ENCODE peak calls at places on chromosome 3, in ten cellular contexts. One of them, this sample, is unnamed.

GRCh38 chr3:38521391-38521987 is 25.3 kb downstream of the EXOG start:
- DNase-seq in CD8-positive, alpha-beta T cell: peak
- DNase-seq in choroid plexus epithelial cell: peak
- DNase-seq in endodermal cell: peak
- DNase-seq in right lobe of liver: peak
- DNase-seq in cardiac muscle cell: peak
- DNase-seq in fibroblast of mammary gland: peak
- DNase-seq in epithelial cell of esophagus: peak
- DNase-seq in spleen: no peak
- DNase-seq in GM12864: peak
- DNase-seq in this sample: peak

GRCh38 chr3:128922804-128923459 is 43.5 kb downstream of the ACAD9 start:
- DNase-seq in CD8-positive, alpha-beta T cell: peak
- DNase-seq in choroid plexus epithelial cell: no peak
- DNase-seq in endodermal cell: no peak
- DNase-seq in right lobe of liver: no peak
- DNase-seq in cardiac muscle cell: no peak
- DNase-seq in fibroblast of mammary gland: no peak
- DNase-seq in epithelial cell of esophagus: no peak
- DNase-seq in spleen: no peak
- DNase-seq in GM12864: no peak
- DNase-seq in this sample: no peak

GRCh38 chr3:118213892-118214291 is 820.8 kb downstream of the IGSF11 start:
- DNase-seq in CD8-positive, alpha-beta T cell: no peak
- DNase-seq in choroid plexus epithelial cell: no peak
- DNase-seq in endodermal cell: no peak
- DNase-seq in right lobe of liver: no peak
- DNase-seq in cardiac muscle cell: no peak
- DNase-seq in fibroblast of mammary gland: no peak
- DNase-seq in epithelial cell of esophagus: no peak
- DNase-seq in spleen: no peak
- DNase-seq in GM12864: no peak
- DNase-seq in this sample: no peak

GRCh38 chr3:179309225-179310109 is 13.4 kb upstream of the ZNF639 start:
- DNase-seq in CD8-positive, alpha-beta T cell: no peak
- DNase-seq in choroid plexus epithelial cell: no peak
- DNase-seq in endodermal cell: no peak
- DNase-seq in right lobe of liver: no peak
- DNase-seq in cardiac muscle cell: no peak
- DNase-seq in fibroblast of mammary gland: no peak
- DNase-seq in epithelial cell of esophagus: no peak
- DNase-seq in spleen: no peak
- DNase-seq in GM12864: no peak
- DNase-seq in this sample: no peak

GRCh38 chr3:159189994-159190669 is 388.3 kb downstream of the MFSD1 start:
- DNase-seq in CD8-positive, alpha-beta T cell: no peak
- DNase-seq in choroid plexus epithelial cell: peak
- DNase-seq in endodermal cell: no peak
- DNase-seq in right lobe of liver: no peak
- DNase-seq in cardiac muscle cell: peak
- DNase-seq in fibroblast of mammary gland: peak
- DNase-seq in epithelial cell of esophagus: peak
- DNase-seq in spleen: no peak
- DNase-seq in GM12864: no peak
- DNase-seq in this sample: peak

GRCh38 chr3:165070682-165071081 is 7.6 kb downstream of the SI start:
- DNase-seq in CD8-positive, alpha-beta T cell: no peak
- DNase-seq in choroid plexus epithelial cell: no peak
- DNase-seq in endodermal cell: peak
- DNase-seq in right lobe of liver: no peak
- DNase-seq in cardiac muscle cell: no peak
- DNase-seq in fibroblast of mammary gland: no peak
- DNase-seq in epithelial cell of esophagus: no peak
- DNase-seq in spleen: no peak
- DNase-seq in GM12864: no peak
- DNase-seq in this sample: no peak

GRCh38 chr3:10926831-10927521 is 65.6 kb upstream of the SLC6A1 start:
- DNase-seq in CD8-positive, alpha-beta T cell: no peak
- DNase-seq in choroid plexus epithelial cell: no peak
- DNase-seq in endodermal cell: no peak
- DNase-seq in right lobe of liver: no peak
- DNase-seq in cardiac muscle cell: peak
- DNase-seq in fibroblast of mammary gland: peak
- DNase-seq in epithelial cell of esophagus: peak
- DNase-seq in spleen: no peak
- DNase-seq in GM12864: no peak
- DNase-seq in this sample: no peak

GRCh38 chr3:1963896-1964295 is 134.8 kb upstream of the CNTN4 start:
- DNase-seq in CD8-positive, alpha-beta T cell: no peak
- DNase-seq in choroid plexus epithelial cell: no peak
- DNase-seq in endodermal cell: no peak
- DNase-seq in right lobe of liver: no peak
- DNase-seq in cardiac muscle cell: no peak
- DNase-seq in fibroblast of mammary gland: no peak
- DNase-seq in epithelial cell of esophagus: no peak
- DNase-seq in spleen: no peak
- DNase-seq in GM12864: no peak
- DNase-seq in this sample: no peak

GRCh38 chr3:38346584-38347410 is at the start of gene XYLB:
- DNase-seq in CD8-positive, alpha-beta T cell: peak
- DNase-seq in choroid plexus epithelial cell: peak
- DNase-seq in endodermal cell: peak
- DNase-seq in right lobe of liver: peak
- DNase-seq in cardiac muscle cell: peak
- DNase-seq in fibroblast of mammary gland: peak
- DNase-seq in epithelial cell of esophagus: peak
- DNase-seq in spleen: peak
- DNase-seq in GM12864: peak
- DNase-seq in this sample: peak

GRCh38 chr3:10519236-10519635 is 13.8 kb upstream of the ATP2B2 start:
- DNase-seq in CD8-positive, alpha-beta T cell: no peak
- DNase-seq in choroid plexus epithelial cell: no peak
- DNase-seq in endodermal cell: peak
- DNase-seq in right lobe of liver: no peak
- DNase-seq in cardiac muscle cell: no peak
- DNase-seq in fibroblast of mammary gland: no peak
- DNase-seq in epithelial cell of esophagus: no peak
- DNase-seq in spleen: peak
- DNase-seq in GM12864: no peak
- DNase-seq in this sample: no peak

GRCh38 chr3:172673210-172673679 is 37.6 kb downstream of the NCEH1 start:
- DNase-seq in CD8-positive, alpha-beta T cell: peak
- DNase-seq in choroid plexus epithelial cell: peak
- DNase-seq in endodermal cell: peak
- DNase-seq in right lobe of liver: peak
- DNase-seq in cardiac muscle cell: peak
- DNase-seq in fibroblast of mammary gland: peak
- DNase-seq in epithelial cell of esophagus: peak
- DNase-seq in spleen: no peak
- DNase-seq in GM12864: peak
- DNase-seq in this sample: peak

GRCh38 chr3:103730744-103731143 is 1295.9 kb downstream of the ZPLD1 start:
- DNase-seq in CD8-positive, alpha-beta T cell: no peak
- DNase-seq in choroid plexus epithelial cell: no peak
- DNase-seq in endodermal cell: no peak
- DNase-seq in right lobe of liver: no peak
- DNase-seq in cardiac muscle cell: no peak
- DNase-seq in fibroblast of mammary gland: no peak
- DNase-seq in epithelial cell of esophagus: no peak
- DNase-seq in spleen: no peak
- DNase-seq in GM12864: no peak
- DNase-seq in this sample: no peak

GRCh38 chr3:170572665-170573253 is 13.1 kb downstream of the SLC7A14 start:
- DNase-seq in CD8-positive, alpha-beta T cell: no peak
- DNase-seq in choroid plexus epithelial cell: peak
- DNase-seq in endodermal cell: no peak
- DNase-seq in right lobe of liver: no peak
- DNase-seq in cardiac muscle cell: peak
- DNase-seq in fibroblast of mammary gland: peak
- DNase-seq in epithelial cell of esophagus: peak
- DNase-seq in spleen: no peak
- DNase-seq in GM12864: peak
- DNase-seq in this sample: peak

GRCh38 chr3:120625199-120625598 is 29.1 kb downstream of the NDUFB4 start:
- DNase-seq in CD8-positive, alpha-beta T cell: no peak
- DNase-seq in choroid plexus epithelial cell: no peak
- DNase-seq in endodermal cell: no peak
- DNase-seq in right lobe of liver: peak
- DNase-seq in cardiac muscle cell: no peak
- DNase-seq in fibroblast of mammary gland: no peak
- DNase-seq in epithelial cell of esophagus: no peak
- DNase-seq in spleen: no peak
- DNase-seq in GM12864: no peak
- DNase-seq in this sample: peak

DNA sequence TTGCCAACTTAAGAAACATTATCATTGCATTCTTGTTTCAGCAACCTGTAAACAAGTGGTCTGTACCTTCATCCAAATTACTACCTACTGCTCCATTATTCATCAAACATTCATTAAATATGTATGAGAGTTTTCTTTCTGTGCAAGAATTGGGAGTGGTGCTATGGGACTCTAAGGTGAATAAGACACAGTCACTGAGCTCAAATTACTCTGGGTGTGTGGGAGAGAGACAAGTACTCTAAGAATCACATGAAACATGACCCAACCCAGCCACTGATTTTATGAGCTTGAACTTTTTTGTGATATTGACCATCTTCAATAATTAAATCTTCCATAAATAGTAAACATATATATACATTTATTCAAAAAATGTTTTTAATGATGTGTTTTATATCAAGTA is 227.2 kb upstream of the TP63 start:
- DNase-seq in CD8-positive, alpha-beta T cell: no peak
- DNase-seq in choroid plexus epithelial cell: no peak
- DNase-seq in endodermal cell: no peak
- DNase-seq in right lobe of liver: no peak
- DNase-seq in cardiac muscle cell: no peak
- DNase-seq in fibroblast of mammary gland: no peak
- DNase-seq in epithelial cell of esophagus: peak
- DNase-seq in spleen: no peak
- DNase-seq in GM12864: no peak
- DNase-seq in this sample: no peak
- H3K4me3 ChIP-seq in CD8-positive, alpha-beta T cell: no peak
- H3K4me3 ChIP-seq in choroid plexus epithelial cell: no peak
- H3K4me3 ChIP-seq in endodermal cell: no peak
- H3K4me3 ChIP-seq in right lobe of liver: no peak
- H3K4me3 ChIP-seq in cardiac muscle cell: no peak
- H3K4me3 ChIP-seq in fibroblast of mammary gland: no peak
- H3K4me3 ChIP-seq in epithelial cell of esophagus: no peak
- H3K4me3 ChIP-seq in spleen: no peak
- H3K4me3 ChIP-seq in GM12864: no peak
- H3K4me3 ChIP-seq in this sample: no peak

GRCh38 chr3:126927405-126927750 is 55.5 kb upstream of the PLXNA1 start:
- DNase-seq in CD8-positive, alpha-beta T cell: no peak
- DNase-seq in choroid plexus epithelial cell: no peak
- DNase-seq in endodermal cell: no peak
- DNase-seq in right lobe of liver: no peak
- DNase-seq in cardiac muscle cell: no peak
- DNase-seq in fibroblast of mammary gland: peak
- DNase-seq in epithelial cell of esophagus: no peak
- DNase-seq in spleen: no peak
- DNase-seq in GM12864: no peak
- DNase-seq in this sample: no peak

GRCh38 chr3:126928921-126929485 is 53.9 kb upstream of the PLXNA1 start:
- DNase-seq in CD8-positive, alpha-beta T cell: no peak
- DNase-seq in choroid plexus epithelial cell: no peak
- DNase-seq in endodermal cell: no peak
- DNase-seq in right lobe of liver: no peak
- DNase-seq in cardiac muscle cell: no peak
- DNase-seq in fibroblast of mammary gland: no peak
- DNase-seq in epithelial cell of esophagus: no peak
- DNase-seq in spleen: peak
- DNase-seq in GM12864: no peak
- DNase-seq in this sample: no peak

GRCh38 chr3:126925411-126926171 is 57.3 kb upstream of the PLXNA1 start:
- DNase-seq in CD8-positive, alpha-beta T cell: no peak
- DNase-seq in choroid plexus epithelial cell: no peak
- DNase-seq in endodermal cell: no peak
- DNase-seq in right lobe of liver: peak
- DNase-seq in cardiac muscle cell: peak
- DNase-seq in fibroblast of mammary gland: no peak
- DNase-seq in epithelial cell of esophagus: no peak
- DNase-seq in spleen: peak
- DNase-seq in GM12864: no peak
- DNase-seq in this sample: no peak

GRCh38 chr3:126927846-126928245 is 55.1 kb upstream of the PLXNA1 start:
- DNase-seq in CD8-positive, alpha-beta T cell: no peak
- DNase-seq in choroid plexus epithelial cell: peak
- DNase-seq in endodermal cell: no peak
- DNase-seq in right lobe of liver: no peak
- DNase-seq in cardiac muscle cell: no peak
- DNase-seq in fibroblast of mammary gland: no peak
- DNase-seq in epithelial cell of esophagus: no peak
- DNase-seq in spleen: peak
- DNase-seq in GM12864: no peak
- DNase-seq in this sample: no peak

GRCh38 chr3:126926684-126927404 is 56.1 kb upstream of the PLXNA1 start:
- DNase-seq in CD8-positive, alpha-beta T cell: no peak
- DNase-seq in choroid plexus epithelial cell: peak
- DNase-seq in endodermal cell: no peak
- DNase-seq in right lobe of liver: no peak
- DNase-seq in cardiac muscle cell: peak
- DNase-seq in fibroblast of mammary gland: peak
- DNase-seq in epithelial cell of esophagus: peak
- DNase-seq in spleen: peak
- DNase-seq in GM12864: no peak
- DNase-seq in this sample: peak
- TF ChIP-seq CTCF in CD8-positive, alpha-beta T cell: no peak
- TF ChIP-seq CTCF in choroid plexus epithelial cell: peak
- TF ChIP-seq CTCF in endodermal cell: no peak
- TF ChIP-seq CTCF in right lobe of liver: no peak
- TF ChIP-seq CTCF in cardiac muscle cell: peak
- TF ChIP-seq CTCF in fibroblast of mammary gland: peak
- TF ChIP-seq CTCF in epithelial cell of esophagus: peak
- TF ChIP-seq CTCF in spleen: peak
- TF ChIP-seq CTCF in GM12864: no peak
- TF ChIP-seq CTCF in this sample: peak

DNA sequence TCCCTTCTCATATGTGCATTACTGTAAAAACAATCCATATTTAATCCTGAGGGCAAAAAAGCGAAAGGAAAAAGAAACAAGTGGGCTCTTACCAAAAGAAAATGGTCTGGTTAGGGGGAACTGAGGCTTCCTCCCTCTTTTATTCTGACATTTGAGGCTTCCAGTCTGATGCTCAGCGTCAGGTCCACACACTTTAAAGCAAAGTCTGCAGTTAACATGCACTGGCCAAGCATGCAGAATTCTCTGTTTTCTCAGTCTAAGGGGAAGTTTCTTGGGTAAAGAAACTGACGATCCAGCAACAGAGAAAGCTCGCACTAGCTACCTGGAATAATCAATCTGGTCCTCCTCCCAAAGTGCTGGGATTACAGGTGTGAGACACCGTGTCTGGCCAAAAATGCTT is 36.3 kb upstream of the TRIM59 start:
- DNase-seq in CD8-positive, alpha-beta T cell: no peak
- DNase-seq in choroid plexus epithelial cell: no peak
- DNase-seq in endodermal cell: no peak
- DNase-seq in right lobe of liver: no peak
- DNase-seq in cardiac muscle cell: peak
- DNase-seq in fibroblast of mammary gland: no peak
- DNase-seq in epithelial cell of esophagus: no peak
- DNase-seq in spleen: no peak
- DNase-seq in GM12864: no peak
- DNase-seq in this sample: no peak
- H3K4me3 ChIP-seq in CD8-positive, alpha-beta T cell: no peak
- H3K4me3 ChIP-seq in choroid plexus epithelial cell: peak
- H3K4me3 ChIP-seq in endodermal cell: no peak
- H3K4me3 ChIP-seq in right lobe of liver: peak
- H3K4me3 ChIP-seq in cardiac muscle cell: no peak
- H3K4me3 ChIP-seq in fibroblast of mammary gland: no peak
- H3K4me3 ChIP-seq in epithelial cell of esophagus: peak
- H3K4me3 ChIP-seq in spleen: peak
- H3K4me3 ChIP-seq in GM12864: no peak
- H3K4me3 ChIP-seq in this sample: peak

GRCh38 chr3:156816794-156817741 is 9.1 kb upstream of the LEKR1 start:
- DNase-seq in CD8-positive, alpha-beta T cell: peak
- DNase-seq in choroid plexus epithelial cell: peak
- DNase-seq in endodermal cell: peak
- DNase-seq in right lobe of liver: peak
- DNase-seq in cardiac muscle cell: peak
- DNase-seq in fibroblast of mammary gland: peak
- DNase-seq in epithelial cell of esophagus: peak
- DNase-seq in spleen: peak
- DNase-seq in GM12864: peak
- DNase-seq in this sample: peak
- TF ChIP-seq CTCF in CD8-positive, alpha-beta T cell: no peak
- TF ChIP-seq CTCF in choroid plexus epithelial cell: no peak
- TF ChIP-seq CTCF in endodermal cell: no peak
- TF ChIP-seq CTCF in right lobe of liver: no peak
- TF ChIP-seq CTCF in cardiac muscle cell: no peak
- TF ChIP-seq CTCF in fibroblast of mammary gland: no peak
- TF ChIP-seq CTCF in epithelial cell of esophagus: no peak
- TF ChIP-seq CTCF in spleen: no peak
- TF ChIP-seq CTCF in GM12864: peak
- TF ChIP-seq CTCF in this sample: no peak